ENCODE peak calls at places on chromosomes 3 and 15, in seven cellular contexts. S, J, Z, K, R, W and Q are unnamed samples.

GRCh38 chr15:55907797-55908196 is 85.6 kb downstream of the NEDD4 start:
- DNase-seq in R (no peak), J (peak; percentile 95), W (no peak), Z (peak; percentile 99), K (peak; percentile 94), S (no peak), Q (no peak)

GRCh38 chr3:63819151-63819398 is at the start of gene C3orf49:
- DNase-seq in R (no peak), S (no peak), J (no peak), Z (no peak), W (no peak), K (no peak), Q (no peak)

GRCh38 chr3:84082726-84083125 is 876.1 kb upstream of the CADM2 start:
- DNase-seq in Z (peak; percentile 59), W (no peak), K (no peak), J (no peak), R (no peak), S (no peak), Q (no peak)

GRCh38 chr3:160006282-160007163 is 17.9 kb downstream of the IL12A start:
- DNase-seq in R (peak; percentile 78), K (peak; percentile 83), W (no peak), J (peak; percentile 69), S (peak; percentile 35), Z (peak; percentile 61), Q (peak; percentile 69)

GRCh38 chr3:11335056-11335608 is 62.9 kb downstream of the ATG7 start:
- DNase-seq in J (peak; percentile 75), S (no peak), R (peak; percentile 62), Z (peak; percentile 74), K (peak; percentile 87), W (no peak), Q (peak; percentile 33)

GRCh38 chr3:185631108-185631507 is 45.0 kb downstream of the SENP2 start:
- DNase-seq in S (no peak), R (no peak), Z (no peak), W (no peak), J (no peak), K (peak; percentile 24), Q (no peak)

GRCh38 chr3:173690542-173690941 is 293.0 kb downstream of the NLGN1 start:
- DNase-seq in Z (peak; percentile 20), K (no peak), R (no peak), W (no peak), J (no peak), S (no peak), Q (peak; percentile 43)

GRCh38 chr15:96502196-96502595 is 171.7 kb downstream of the NR2F2 start:
- DNase-seq in R (no peak), K (no peak), J (no peak), S (no peak), W (no peak), Z (no peak), Q (no peak)

GRCh38 chr3:72663429-72663828 is 184.8 kb downstream of the SHQ1 start:
- DNase-seq in K (no peak), Z (no peak), J (no peak), W (no peak), S (no peak), R (no peak), Q (no peak)

GRCh38 chr3:134007819-134008218 is 21.9 kb downstream of the SLCO2A1 start:
- DNase-seq in K (no peak), R (no peak), J (no peak), W (no peak), Z (no peak), S (no peak), Q (no peak)

GRCh38 chr3:71208273-71209095 is 375.0 kb downstream of the FOXP1 start:
- DNase-seq in J (no peak), W (peak; percentile 23), Z (peak; percentile 65), S (no peak), R (no peak), K (peak; percentile 22), Q (peak; percentile 96)

GRCh38 chr3:45782381-45782780 is 14.0 kb downstream of the SLC6A20 start:
- DNase-seq in R (no peak), Z (no peak), S (no peak), J (no peak), K (no peak), W (no peak), Q (no peak)

GRCh38 chr3:58783845-58784244 is 117.3 kb upstream of the FAM3D start:
- DNase-seq in K (no peak), R (no peak), W (no peak), Z (no peak), S (no peak), J (no peak), Q (no peak)
- TF ChIP-seq CTCF in K (no peak), R (no peak), W (no peak), Z (no peak), S (no peak), J (no peak), Q (no peak)

GRCh38 chr3:61562810-61563613 is 1.6 kb downstream of the PTPRG start:
- DNase-seq in S (no peak), J (no peak), K (peak; percentile 41), Z (no peak), R (no peak), W (peak; percentile 23), Q (no peak)

GRCh38 chr3:61561374-61562041 is at the start of gene PTPRG:
- DNase-seq in W (peak; percentile 71), J (peak; percentile 87), Z (peak; percentile 83), K (peak; percentile 95), R (peak; percentile 69), S (peak; percentile 84), Q (peak; percentile 85)

GRCh38 chr3:61560452-61561373 is 658 bp upstream of the PTPRG start:
- DNase-seq in W (peak; percentile 65), S (peak; percentile 83), K (peak; percentile 89), J (peak; percentile 74), Z (peak; percentile 66), R (peak; percentile 69), Q (no peak)

GRCh38 chr3:61562042-61562809 is 855 bp downstream of the PTPRG start:
- DNase-seq in W (peak; percentile 10), J (no peak), R (no peak), Z (no peak), K (peak; percentile 29), S (no peak), Q (no peak)

GRCh38 chr3:61559108-61559731 is 2.2 kb upstream of the PTPRG start:
- DNase-seq in W (no peak), J (no peak), R (no peak), K (peak; percentile 48), Z (no peak), S (no peak), Q (no peak)
- TF ChIP-seq CTCF in W (no peak), J (peak; percentile 60), R (no peak), K (peak; percentile 47), Z (no peak), S (no peak), Q (no peak)

DNA sequence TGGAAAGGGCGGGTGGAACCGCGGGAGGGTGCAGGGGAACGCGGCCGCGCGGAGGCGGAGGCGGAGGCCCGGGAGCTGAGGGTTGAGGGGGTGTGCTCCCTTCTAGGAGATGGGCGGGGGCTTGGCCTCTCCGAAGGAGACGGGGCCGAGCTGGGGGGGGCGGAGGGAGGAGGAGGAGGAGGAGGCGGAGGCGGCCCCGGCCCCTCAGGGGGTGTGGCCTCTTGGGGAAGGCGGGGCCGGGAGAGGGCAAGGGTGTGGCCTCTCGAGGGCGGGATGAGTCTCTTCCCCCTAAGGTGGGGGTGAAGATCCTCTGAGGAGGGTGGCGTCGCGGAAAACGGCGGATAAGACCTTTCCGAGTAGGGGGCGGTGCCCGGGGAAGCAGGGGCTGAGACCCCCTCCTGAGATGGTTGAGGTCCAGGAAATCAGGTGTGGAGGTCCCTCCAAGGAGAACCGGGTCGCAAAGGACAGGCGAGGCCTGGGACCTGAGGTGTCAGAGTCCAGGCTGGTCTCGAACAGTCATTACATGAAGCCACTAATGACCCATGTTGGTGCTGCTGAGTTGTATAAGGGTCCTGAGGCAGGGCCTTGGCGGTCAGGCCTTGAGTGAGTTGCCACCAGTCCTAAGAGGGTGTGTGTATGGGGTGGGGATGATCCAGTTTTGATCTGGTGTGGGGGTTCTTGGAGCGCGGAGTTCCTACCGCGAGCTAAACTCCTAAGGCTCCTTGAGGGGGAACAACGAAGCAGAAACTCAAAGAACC is 759 bp downstream of the WDR6 start:
- DNase-seq in K (peak; percentile 84), S (peak; percentile 93), J (peak; percentile 54), Z (peak; percentile 52), R (peak; percentile 94), W (peak; percentile 58), Q (no peak)
- TF ChIP-seq CTCF in K (no peak), S (no peak), J (no peak), Z (no peak), R (no peak), W (no peak), Q (no peak)

GRCh38 chr3:127289646-127290575 is 2.1 kb upstream of the PRR20G start:
- DNase-seq in W (no peak), R (no peak), J (no peak), K (no peak), S (no peak), Z (peak; percentile 22), Q (no peak)

GRCh38 chr3:127288343-127288742 is 497 bp upstream of the PRR20G start:
- DNase-seq in S (no peak), R (no peak), Z (no peak), J (no peak), K (no peak), W (no peak), Q (no peak)

GRCh38 chr3:127286571-127287140 is 1.2 kb downstream of the PRR20G start:
- DNase-seq in R (no peak), Z (peak; percentile 67), S (no peak), J (peak; percentile 12), W (no peak), K (no peak), Q (no peak)

GRCh38 chr3:127288921-127289645 is 1.2 kb upstream of the PRR20G start:
- DNase-seq in S (no peak), K (no peak), W (no peak), Z (no peak), J (no peak), R (no peak), Q (no peak)

GRCh38 chr3:127287840-127288239 is at the start of gene PRR20G:
- DNase-seq in R (no peak), S (no peak), W (no peak), J (no peak), Z (no peak), K (no peak), Q (no peak)
- TF ChIP-seq CTCF in R (no peak), S (no peak), W (no peak), J (no peak), Z (no peak), K (no peak), Q (peak; percentile 1)